ENCODE peak calls at places on chromosomes 5 and 9, in nine cellular contexts. I is Panc1; K is left lung; E is HCT116; L is bronchial epithelial cell; R is AG04450; N is Jurkat, Clone E6-1; X is ovary; V is brain microvascular endothelial cell. D is an unnamed sample.

GRCh38 chr5:181114844-181115778 is 15.9 kb downstream of the OR2V1 start:
- DNase-seq in X (no peak), L (peak), N (no peak), R (peak), E (no peak), I (no peak), K (no peak), V (peak), D (no peak)

GRCh38 chr9:115006660-115007059 is 76.3 kb upstream of the TNFSF8 start:
- DNase-seq in E (no peak), I (no peak), V (peak), N (no peak), L (peak), X (no peak), K (no peak), R (peak), D (no peak)

GRCh38 chr5:14452685-14453084 is 128.9 kb upstream of the OTULINL start:
- DNase-seq in L (no peak), V (no peak), K (no peak), R (no peak), N (no peak), X (no peak), E (no peak), I (no peak), D (no peak)

GRCh38 chr5:54325272-54325609 is 14.9 kb upstream of the ARL15 start:
- DNase-seq in E (no peak), K (no peak), L (no peak), I (no peak), N (no peak), V (no peak), R (no peak), X (no peak), D (no peak)

GRCh38 chr5:53071738-53072137 is 37.8 kb downstream of the MOCS2 start:
- DNase-seq in I (no peak), R (no peak), X (no peak), K (no peak), N (no peak), L (no peak), E (no peak), V (no peak), D (no peak)

GRCh38 chr9:132401791-132402190 is 4.8 kb downstream of the TTF1 start:
- DNase-seq in E (no peak), I (no peak), V (no peak), X (no peak), K (no peak), L (no peak), R (no peak), N (no peak), D (no peak)

GRCh38 chr9:117412006-117412715 is 2.7 kb downstream of the ASTN2 start:
- DNase-seq in K (no peak), V (no peak), R (no peak), I (no peak), L (no peak), E (no peak), N (no peak), X (no peak), D (no peak)

GRCh38 chr5:61132559-61132958 is 29.7 kb downstream of the SMIM15 start:
- DNase-seq in R (peak), N (no peak), X (no peak), K (no peak), I (no peak), E (no peak), L (no peak), V (peak), D (no peak)

GRCh38 chr5:132962429-132962928 is 955 bp downstream of the AFF4 start:
- DNase-seq in X (no peak), N (peak), V (peak), R (no peak), I (peak), K (no peak), L (peak), E (peak), D (no peak)

GRCh38 chr5:130651440-130651839 is 513.6 kb downstream of the HINT1 start:
- DNase-seq in E (no peak), V (no peak), L (no peak), K (no peak), I (no peak), R (no peak), N (no peak), X (no peak), D (no peak)

GRCh38 chr9:122205176-122205575 is 23.6 kb downstream of the LHX6 start:
- DNase-seq in E (no peak), N (no peak), V (no peak), I (no peak), R (no peak), L (no peak), K (no peak), X (no peak), D (no peak)

GRCh38 chr5:61881821-61882220 is 424.2 kb upstream of the KIF2A start:
- DNase-seq in N (no peak), E (no peak), X (no peak), I (no peak), K (peak), V (peak), R (no peak), L (peak), D (no peak)

GRCh38 chr5:117800261-117800660 is 1188.1 kb downstream of the DTWD2 start:
- DNase-seq in R (no peak), V (peak), E (no peak), N (no peak), K (no peak), I (no peak), L (no peak), X (no peak), D (no peak)

GRCh38 chr9:128020692-128021091 is 39.9 kb upstream of the EEIG1 start:
- DNase-seq in E (no peak), K (no peak), V (no peak), I (no peak), N (no peak), R (no peak), X (no peak), L (no peak), D (no peak)

GRCh38 chr5:137218471-137218870 is 280.7 kb downstream of the SPOCK1 start:
- DNase-seq in V (no peak), K (no peak), R (no peak), L (peak), X (no peak), I (no peak), N (no peak), E (no peak), D (no peak)

GRCh38 chr9:134735441-134736175 is 94.0 kb downstream of the COL5A1 start:
- DNase-seq in V (no peak), E (no peak), I (no peak), R (no peak), K (peak), N (no peak), X (peak), L (no peak), D (peak)

GRCh38 chr5:145855842-145856267 is 17.0 kb downstream of the GRXCR2 start:
- DNase-seq in V (no peak), X (no peak), E (no peak), I (no peak), N (no peak), K (no peak), R (no peak), L (no peak), D (no peak)

GRCh38 chr5:126009566-126009965 is 413.6 kb upstream of the GRAMD2B start:
- DNase-seq in I (no peak), X (no peak), N (no peak), R (no peak), K (no peak), V (no peak), L (no peak), E (no peak), D (no peak)

GRCh38 chr5:134509308-134510040 is 16.0 kb upstream of the JADE2 start:
- DNase-seq in N (no peak), I (no peak), X (no peak), E (peak), R (no peak), L (peak), K (no peak), V (no peak), D (no peak)

GRCh38 chr5:93273176-93273575 is 307.8 kb downstream of the NR2F1-AS1 start:
- DNase-seq in V (peak), R (no peak), X (no peak), I (no peak), L (peak), E (no peak), N (no peak), K (no peak), D (no peak)

DNA sequence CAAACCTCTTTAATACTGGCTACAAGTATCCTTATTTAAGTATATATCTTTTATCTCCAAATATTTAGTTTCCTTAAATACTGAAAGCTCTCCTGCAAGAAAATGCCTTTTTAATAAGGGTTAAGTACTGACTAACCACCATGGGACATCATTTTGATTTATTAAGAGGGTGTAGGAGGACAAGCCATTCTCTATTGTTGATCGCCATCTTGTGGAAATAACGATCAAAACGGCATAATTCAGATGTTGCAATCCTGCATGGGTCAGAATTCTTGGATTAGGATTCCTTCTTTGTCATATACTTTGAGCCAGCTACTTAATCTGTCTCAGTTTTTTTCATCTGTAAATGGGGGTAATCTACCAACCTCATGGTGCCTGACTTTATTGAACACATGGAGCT is 28.7 kb upstream of the C5orf46 start:
- DNase-seq in X (no peak), N (no peak), K (no peak), E (peak), V (peak), I (peak), L (peak), R (no peak), D (no peak)
- H3K4me3 ChIP-seq in X (no peak), N (no peak), K (no peak), E (no peak), V (no peak), I (no peak), L (no peak), R (no peak), D (no peak)

GRCh38 chr9:110620726-110621125 is 41.2 kb upstream of the SVEP1 start:
- DNase-seq in E (no peak), L (no peak), K (no peak), I (no peak), R (no peak), V (no peak), N (no peak), X (no peak), D (no peak)

GRCh38 chr9:110623462-110624025 is 44.0 kb upstream of the SVEP1 start:
- DNase-seq in N (peak), L (peak), I (peak), X (no peak), E (peak), K (no peak), V (peak), R (no peak), D (no peak)

GRCh38 chr9:110622368-110622767 is 42.8 kb upstream of the SVEP1 start:
- DNase-seq in X (no peak), I (no peak), N (no peak), V (no peak), K (no peak), R (no peak), E (no peak), L (no peak), D (no peak)

GRCh38 chr9:110626109-110626829 is 42.3 kb upstream of the MUSK start:
- DNase-seq in N (no peak), K (no peak), I (no peak), V (peak), R (peak), L (peak), X (no peak), E (no peak), D (no peak)
- H3K4me3 ChIP-seq in N (no peak), K (no peak), I (no peak), V (no peak), R (no peak), L (no peak), X (no peak), E (no peak), D (no peak)

GRCh38 chr9:129496187-129497063 is 124.5 kb downstream of the C9orf50 start:
- DNase-seq in V (peak), I (no peak), N (peak), X (peak), R (peak), L (peak), E (peak), K (peak), D (peak)

GRCh38 chr9:129500166-129500862 is 120.6 kb downstream of the C9orf50 start:
- DNase-seq in X (peak), I (no peak), L (no peak), K (peak), E (no peak), R (no peak), V (no peak), N (no peak), D (peak)

GRCh38 chr9:129497837-129498450 is 123.0 kb downstream of the C9orf50 start:
- DNase-seq in N (no peak), K (peak), E (no peak), X (no peak), I (no peak), L (no peak), V (no peak), R (no peak), D (peak)

GRCh38 chr9:129497064-129497836 is 123.7 kb downstream of the C9orf50 start:
- DNase-seq in I (no peak), X (peak), L (no peak), V (no peak), N (no peak), K (peak), E (no peak), R (no peak), D (peak)

DNA sequence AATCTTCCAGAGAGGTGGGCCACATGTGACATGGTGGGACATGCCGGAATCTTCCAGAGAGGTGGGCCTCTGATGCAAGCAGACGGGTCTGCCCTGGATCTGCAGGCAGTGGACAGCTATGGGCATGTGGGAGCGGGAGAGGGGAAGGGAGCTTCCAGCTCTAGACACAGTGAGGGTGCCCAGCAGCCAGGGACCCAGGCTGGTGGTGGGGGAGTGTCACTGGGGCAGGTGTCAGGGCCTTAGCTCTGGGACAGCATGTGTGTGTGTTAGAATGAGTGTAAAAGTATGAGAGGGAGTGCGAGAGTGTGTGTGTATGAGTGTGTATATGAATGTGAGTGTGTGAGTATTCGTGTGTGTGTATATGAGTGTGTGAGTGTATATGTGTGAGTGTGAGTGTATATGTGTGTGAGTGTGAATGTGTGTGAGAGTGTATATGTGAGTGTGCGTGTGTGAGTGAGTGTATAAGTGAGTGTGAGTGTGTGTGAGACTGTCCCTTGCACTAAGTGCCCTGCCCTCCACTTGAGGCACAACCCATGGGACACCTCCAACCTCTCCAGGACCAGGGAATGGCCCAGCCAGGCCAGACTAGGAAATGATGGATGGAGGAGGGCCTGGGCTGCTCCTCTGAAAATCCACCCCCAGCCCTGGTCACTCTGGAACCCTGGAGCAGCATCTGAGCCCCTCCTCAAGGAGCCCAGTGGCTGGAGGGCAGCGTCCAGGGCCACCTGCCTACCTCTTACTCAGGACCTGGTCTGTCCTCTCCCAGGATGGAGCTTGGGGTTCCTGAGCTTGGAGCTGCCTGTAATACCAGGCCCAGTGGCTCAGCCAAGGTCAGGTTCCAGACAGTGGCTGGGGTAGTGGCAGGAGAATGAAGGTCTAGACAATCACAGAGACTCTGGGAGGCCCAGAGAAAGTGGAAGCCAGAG is 122.2 kb downstream of the C9orf50 start:
- DNase-seq in X (no peak), R (no peak), V (no peak), N (no peak), L (no peak), I (no peak), E (no peak), K (peak), D (no peak)
- H3K4me3 ChIP-seq in X (no peak), R (peak), V (no peak), N (no peak), L (no peak), I (no peak), E (no peak), K (peak), D (peak)

DNA sequence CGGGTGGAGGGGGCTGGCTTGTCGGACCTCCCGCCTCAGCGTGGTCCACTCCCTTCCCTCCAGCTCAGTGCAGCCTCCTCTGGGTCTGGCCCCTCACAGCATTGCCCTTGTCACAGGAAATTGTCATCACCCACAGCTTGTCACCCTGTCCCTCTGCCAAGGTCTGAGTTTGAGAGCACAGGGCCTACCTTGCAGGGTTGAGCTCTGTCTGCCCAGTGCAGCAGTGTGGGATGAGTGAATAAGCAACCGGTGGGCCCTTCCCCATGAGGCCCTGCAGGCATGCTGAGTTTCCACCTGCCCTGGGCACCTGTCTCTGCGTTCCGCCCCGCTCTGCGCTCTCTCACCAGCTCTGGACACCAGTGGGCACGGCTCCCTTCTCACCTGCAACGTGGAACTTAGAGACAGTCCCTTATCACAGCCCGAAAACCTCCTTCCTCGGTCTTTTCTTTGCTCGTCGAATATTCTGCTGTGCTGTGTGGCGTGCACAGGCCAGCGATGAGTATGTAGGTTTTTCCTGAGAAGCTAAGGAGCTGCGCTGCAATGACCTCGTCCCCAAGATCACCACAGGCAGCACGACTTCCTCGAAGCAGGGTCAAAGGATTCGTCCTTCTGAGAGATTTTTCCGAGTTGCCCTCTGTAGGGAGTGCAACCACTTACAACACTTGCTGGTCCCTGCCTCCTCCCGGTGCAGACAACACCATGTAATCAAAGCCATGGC is 26.9 kb upstream of the NOTCH1 start:
- DNase-seq in N (no peak), E (no peak), V (no peak), X (no peak), K (peak), I (no peak), R (no peak), L (no peak), D (no peak)
- H3K4me3 ChIP-seq in N (no peak), E (no peak), V (no peak), X (no peak), K (no peak), I (no peak), R (no peak), L (no peak), D (no peak)

DNA sequence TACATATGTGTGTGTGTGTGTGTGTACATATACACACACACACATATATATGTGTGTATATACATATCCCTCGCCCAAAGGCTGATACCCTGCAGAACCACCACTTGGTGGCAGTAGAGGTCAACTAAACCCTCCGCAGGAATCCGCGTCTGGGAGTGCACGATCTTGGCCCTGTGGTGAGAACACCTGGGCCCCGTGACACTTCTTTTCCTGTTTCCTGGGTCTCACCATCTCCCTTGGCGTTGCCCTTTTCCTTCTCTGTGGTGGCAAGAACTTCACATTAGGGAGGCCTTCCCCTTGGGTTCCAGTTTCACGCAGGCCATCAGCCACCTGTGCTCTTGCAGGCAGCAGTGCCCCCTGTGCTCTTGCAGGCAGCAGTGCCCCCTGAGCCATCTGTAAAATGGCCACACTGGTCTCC is 8.2 kb downstream of the IL9 start:
- DNase-seq in X (peak), I (peak), R (peak), K (no peak), L (peak), E (peak), N (peak), V (peak), D (peak)
- H3K4me3 ChIP-seq in X (no peak), I (no peak), R (no peak), K (no peak), L (no peak), E (no peak), N (no peak), V (no peak), D (no peak)

GRCh38 chr9:106648799-106649198 is 214.2 kb upstream of the ZNF462 start:
- DNase-seq in N (no peak), E (peak), V (no peak), X (no peak), I (no peak), L (peak), R (no peak), K (no peak), D (no peak)

GRCh38 chr9:106649664-106650063 is 213.3 kb upstream of the ZNF462 start:
- DNase-seq in I (no peak), X (no peak), E (no peak), N (no peak), K (no peak), V (no peak), L (no peak), R (no peak), D (no peak)

GRCh38 chr9:106643211-106643930 is 219.6 kb upstream of the ZNF462 start:
- DNase-seq in I (no peak), K (no peak), L (no peak), E (no peak), N (no peak), V (no peak), R (no peak), X (no peak), D (no peak)

GRCh38 chr9:106639873-106640568 is 222.9 kb upstream of the ZNF462 start:
- DNase-seq in E (no peak), N (no peak), L (peak), I (no peak), K (no peak), R (no peak), X (no peak), V (no peak), D (no peak)

GRCh38 chr9:106644661-106645060 is 218.3 kb upstream of the ZNF462 start:
- DNase-seq in I (no peak), V (no peak), E (no peak), R (no peak), L (peak), N (no peak), X (no peak), K (no peak), D (no peak)
- H3K4me3 ChIP-seq in I (no peak), V (no peak), E (no peak), R (no peak), L (no peak), N (no peak), X (no peak), K (no peak), D (no peak)